ENCODE peak calls at places on chromosomes 12 and 14, in ten cellular contexts. One of them, this sample, is unnamed.

GRCh38 chr14:26984318-26985177 is 386.7 kb upstream of the NOVA1 start:
- DNase-seq in WTC11: peak
- DNase-seq in dorsolateral prefrontal cortex: peak
- DNase-seq in neural crest cell: peak
- DNase-seq in progenitor cell of endocrine pancreas: peak
- DNase-seq in heart left ventricle: peak
- DNase-seq in astrocyte of the spinal cord: peak
- DNase-seq in foreskin fibroblast: peak
- DNase-seq in spleen: no peak
- DNase-seq in endothelial cell: peak
- DNase-seq in this sample: no peak

GRCh38 chr12:21656931-21657335 is 709 bp downstream of the LDHB start:
- DNase-seq in neural crest cell: peak
- DNase-seq in heart left ventricle: peak
- DNase-seq in foreskin fibroblast: peak
- DNase-seq in astrocyte of the spinal cord: peak
- DNase-seq in endothelial cell: peak
- DNase-seq in spleen: peak
- DNase-seq in progenitor cell of endocrine pancreas: no peak
- DNase-seq in dorsolateral prefrontal cortex: no peak
- DNase-seq in WTC11: no peak
- DNase-seq in this sample: no peak

GRCh38 chr14:104882325-104882973 is 17.4 kb downstream of the CEP170B start:
- DNase-seq in heart left ventricle: peak
- DNase-seq in neural crest cell: no peak
- DNase-seq in progenitor cell of endocrine pancreas: no peak
- DNase-seq in endothelial cell: peak
- DNase-seq in spleen: peak
- DNase-seq in dorsolateral prefrontal cortex: no peak
- DNase-seq in astrocyte of the spinal cord: no peak
- DNase-seq in foreskin fibroblast: peak
- DNase-seq in WTC11: peak
- DNase-seq in this sample: peak

GRCh38 chr12:89179983-89180382 is 172.3 kb downstream of the DUSP6 start:
- DNase-seq in neural crest cell: no peak
- DNase-seq in heart left ventricle: peak
- DNase-seq in dorsolateral prefrontal cortex: no peak
- DNase-seq in endothelial cell: no peak
- DNase-seq in foreskin fibroblast: peak
- DNase-seq in astrocyte of the spinal cord: peak
- DNase-seq in WTC11: no peak
- DNase-seq in progenitor cell of endocrine pancreas: no peak
- DNase-seq in spleen: no peak
- DNase-seq in this sample: no peak

GRCh38 chr14:59919582-59920377 is at the start of gene LRRC9:
- DNase-seq in astrocyte of the spinal cord: peak
- DNase-seq in foreskin fibroblast: peak
- DNase-seq in spleen: peak
- DNase-seq in endothelial cell: peak
- DNase-seq in dorsolateral prefrontal cortex: peak
- DNase-seq in neural crest cell: peak
- DNase-seq in WTC11: peak
- DNase-seq in heart left ventricle: peak
- DNase-seq in progenitor cell of endocrine pancreas: peak
- DNase-seq in this sample: peak

GRCh38 chr14:39023939-39024871 is 78.8 kb downstream of the SEC23A start:
- DNase-seq in spleen: no peak
- DNase-seq in WTC11: no peak
- DNase-seq in astrocyte of the spinal cord: no peak
- DNase-seq in endothelial cell: no peak
- DNase-seq in foreskin fibroblast: no peak
- DNase-seq in dorsolateral prefrontal cortex: no peak
- DNase-seq in heart left ventricle: no peak
- DNase-seq in neural crest cell: no peak
- DNase-seq in progenitor cell of endocrine pancreas: no peak
- DNase-seq in this sample: no peak

GRCh38 chr14:46048127-46048526 is 603.5 kb downstream of the RPL10L start:
- DNase-seq in progenitor cell of endocrine pancreas: peak
- DNase-seq in WTC11: peak
- DNase-seq in heart left ventricle: no peak
- DNase-seq in astrocyte of the spinal cord: peak
- DNase-seq in dorsolateral prefrontal cortex: no peak
- DNase-seq in foreskin fibroblast: peak
- DNase-seq in spleen: no peak
- DNase-seq in endothelial cell: peak
- DNase-seq in neural crest cell: peak
- DNase-seq in this sample: no peak

GRCh38 chr14:92945959-92946846 is 23.3 kb downstream of the CHGA start:
- DNase-seq in spleen: peak
- DNase-seq in heart left ventricle: peak
- DNase-seq in neural crest cell: no peak
- DNase-seq in dorsolateral prefrontal cortex: no peak
- DNase-seq in endothelial cell: no peak
- DNase-seq in foreskin fibroblast: peak
- DNase-seq in progenitor cell of endocrine pancreas: no peak
- DNase-seq in WTC11: no peak
- DNase-seq in astrocyte of the spinal cord: peak
- DNase-seq in this sample: peak

DNA sequence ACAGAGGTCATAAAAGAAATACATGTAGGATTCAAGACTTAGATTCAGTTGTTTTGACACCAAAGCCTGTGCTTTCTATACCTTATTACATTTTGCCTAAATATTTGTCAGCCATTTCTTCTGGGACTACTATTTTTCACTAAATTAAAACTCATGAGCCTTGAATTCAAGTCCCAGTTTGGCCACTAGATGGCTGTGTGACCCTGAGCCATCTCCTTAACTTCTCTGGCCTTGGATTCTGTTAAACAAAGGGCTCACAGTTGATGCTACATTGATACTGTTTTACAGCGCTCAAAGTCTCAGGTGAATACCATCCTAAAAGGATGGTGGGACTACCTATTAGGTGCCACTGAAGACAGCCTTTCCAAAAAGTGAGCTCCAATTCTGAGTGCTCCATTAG is 39.6 kb upstream of the CCDC198 start:
- DNase-seq in progenitor cell of endocrine pancreas: no peak
- DNase-seq in spleen: no peak
- DNase-seq in heart left ventricle: no peak
- DNase-seq in foreskin fibroblast: peak
- DNase-seq in astrocyte of the spinal cord: peak
- DNase-seq in endothelial cell: peak
- DNase-seq in dorsolateral prefrontal cortex: no peak
- DNase-seq in WTC11: peak
- DNase-seq in neural crest cell: no peak
- DNase-seq in this sample: no peak
- TF ChIP-seq CTCF in progenitor cell of endocrine pancreas: peak
- TF ChIP-seq CTCF in spleen: no peak
- TF ChIP-seq CTCF in heart left ventricle: peak
- TF ChIP-seq CTCF in foreskin fibroblast: peak
- TF ChIP-seq CTCF in astrocyte of the spinal cord: peak
- TF ChIP-seq CTCF in endothelial cell: peak
- TF ChIP-seq CTCF in dorsolateral prefrontal cortex: no peak
- TF ChIP-seq CTCF in WTC11: peak
- TF ChIP-seq CTCF in neural crest cell: peak
- TF ChIP-seq CTCF in this sample: peak

DNA sequence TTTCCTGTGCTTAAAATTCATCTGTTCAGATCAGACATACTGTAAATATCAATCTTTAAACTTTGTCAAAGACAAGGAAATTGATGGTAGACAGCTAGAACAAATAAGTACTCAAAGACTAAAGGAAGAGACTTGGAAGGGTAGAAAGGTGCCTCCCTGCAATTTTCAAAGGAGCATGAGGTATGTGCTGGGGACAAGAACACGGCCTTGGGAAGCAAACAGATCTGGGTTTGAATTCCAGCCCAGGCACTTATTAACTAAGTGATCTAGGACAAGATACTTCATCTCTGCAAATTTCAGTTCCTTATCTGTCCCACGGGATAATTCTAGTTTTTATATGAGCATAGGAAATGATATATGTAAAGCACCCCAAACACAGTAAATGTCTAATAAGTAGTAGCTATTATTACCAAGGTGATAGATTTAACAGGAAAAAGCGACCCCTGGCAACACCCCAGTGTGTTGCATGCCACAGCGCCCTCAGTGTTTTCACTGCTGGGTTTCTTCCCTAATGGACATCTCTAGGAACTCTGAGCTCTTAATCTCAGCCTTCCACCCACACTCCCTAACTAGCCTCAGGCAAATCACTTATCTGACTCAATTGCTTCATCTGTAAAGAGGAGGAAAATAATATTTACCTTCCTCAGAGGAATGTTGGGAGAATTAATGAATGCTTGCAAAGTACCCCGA is 44.7 kb upstream of the BMP4 start:
- DNase-seq in progenitor cell of endocrine pancreas: no peak
- DNase-seq in endothelial cell: no peak
- DNase-seq in astrocyte of the spinal cord: no peak
- DNase-seq in neural crest cell: no peak
- DNase-seq in heart left ventricle: no peak
- DNase-seq in foreskin fibroblast: peak
- DNase-seq in dorsolateral prefrontal cortex: no peak
- DNase-seq in spleen: no peak
- DNase-seq in WTC11: peak
- DNase-seq in this sample: no peak
- TF ChIP-seq CTCF in progenitor cell of endocrine pancreas: peak
- TF ChIP-seq CTCF in endothelial cell: no peak
- TF ChIP-seq CTCF in astrocyte of the spinal cord: peak
- TF ChIP-seq CTCF in neural crest cell: peak
- TF ChIP-seq CTCF in heart left ventricle: no peak
- TF ChIP-seq CTCF in foreskin fibroblast: no peak
- TF ChIP-seq CTCF in dorsolateral prefrontal cortex: no peak
- TF ChIP-seq CTCF in spleen: no peak
- TF ChIP-seq CTCF in WTC11: no peak
- TF ChIP-seq CTCF in this sample: no peak

DNA sequence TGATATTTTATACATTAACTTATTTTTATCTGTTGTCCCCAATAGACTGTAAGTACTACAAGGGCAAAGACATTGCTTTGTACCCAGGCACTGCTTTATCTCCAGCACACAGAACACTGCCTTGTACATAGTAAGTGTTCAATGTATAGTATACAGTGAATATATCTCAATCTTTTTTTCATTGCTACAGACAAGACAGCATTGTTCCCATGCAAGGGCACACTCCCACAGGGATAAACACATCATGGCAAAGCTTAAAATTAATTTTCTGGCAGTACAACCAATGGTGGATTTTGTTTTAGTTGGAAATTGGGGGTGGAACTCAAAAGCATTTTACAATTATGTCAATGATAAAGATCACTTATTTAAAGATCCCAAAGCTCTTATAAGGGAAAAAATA is 112.3 kb upstream of the EEA1 start:
- DNase-seq in foreskin fibroblast: no peak
- DNase-seq in WTC11: no peak
- DNase-seq in astrocyte of the spinal cord: no peak
- DNase-seq in dorsolateral prefrontal cortex: no peak
- DNase-seq in endothelial cell: no peak
- DNase-seq in spleen: no peak
- DNase-seq in neural crest cell: no peak
- DNase-seq in heart left ventricle: no peak
- DNase-seq in progenitor cell of endocrine pancreas: no peak
- DNase-seq in this sample: no peak
- TF ChIP-seq CTCF in foreskin fibroblast: no peak
- TF ChIP-seq CTCF in WTC11: no peak
- TF ChIP-seq CTCF in astrocyte of the spinal cord: no peak
- TF ChIP-seq CTCF in dorsolateral prefrontal cortex: no peak
- TF ChIP-seq CTCF in endothelial cell: no peak
- TF ChIP-seq CTCF in spleen: no peak
- TF ChIP-seq CTCF in neural crest cell: no peak
- TF ChIP-seq CTCF in heart left ventricle: no peak
- TF ChIP-seq CTCF in progenitor cell of endocrine pancreas: no peak
- TF ChIP-seq CTCF in this sample: no peak

GRCh38 chr14:103135333-103136075 is 12.2 kb downstream of the TNFAIP2 start:
- DNase-seq in dorsolateral prefrontal cortex: no peak
- DNase-seq in endothelial cell: no peak
- DNase-seq in neural crest cell: no peak
- DNase-seq in heart left ventricle: no peak
- DNase-seq in progenitor cell of endocrine pancreas: no peak
- DNase-seq in WTC11: no peak
- DNase-seq in astrocyte of the spinal cord: no peak
- DNase-seq in spleen: no peak
- DNase-seq in foreskin fibroblast: no peak
- DNase-seq in this sample: no peak

GRCh38 chr14:103137721-103138482 is 14.6 kb downstream of the TNFAIP2 start:
- DNase-seq in progenitor cell of endocrine pancreas: no peak
- DNase-seq in spleen: no peak
- DNase-seq in dorsolateral prefrontal cortex: no peak
- DNase-seq in astrocyte of the spinal cord: no peak
- DNase-seq in WTC11: no peak
- DNase-seq in neural crest cell: no peak
- DNase-seq in foreskin fibroblast: no peak
- DNase-seq in endothelial cell: no peak
- DNase-seq in heart left ventricle: no peak
- DNase-seq in this sample: peak

GRCh38 chr14:103134919-103135318 is 11.7 kb downstream of the TNFAIP2 start:
- DNase-seq in WTC11: no peak
- DNase-seq in neural crest cell: no peak
- DNase-seq in astrocyte of the spinal cord: no peak
- DNase-seq in spleen: no peak
- DNase-seq in foreskin fibroblast: no peak
- DNase-seq in progenitor cell of endocrine pancreas: no peak
- DNase-seq in endothelial cell: no peak
- DNase-seq in dorsolateral prefrontal cortex: no peak
- DNase-seq in heart left ventricle: no peak
- DNase-seq in this sample: no peak

GRCh38 chr14:103136076-103136340 is 12.7 kb downstream of the TNFAIP2 start:
- DNase-seq in astrocyte of the spinal cord: no peak
- DNase-seq in WTC11: no peak
- DNase-seq in dorsolateral prefrontal cortex: no peak
- DNase-seq in progenitor cell of endocrine pancreas: no peak
- DNase-seq in endothelial cell: no peak
- DNase-seq in spleen: no peak
- DNase-seq in foreskin fibroblast: no peak
- DNase-seq in heart left ventricle: no peak
- DNase-seq in neural crest cell: no peak
- DNase-seq in this sample: no peak

DNA sequence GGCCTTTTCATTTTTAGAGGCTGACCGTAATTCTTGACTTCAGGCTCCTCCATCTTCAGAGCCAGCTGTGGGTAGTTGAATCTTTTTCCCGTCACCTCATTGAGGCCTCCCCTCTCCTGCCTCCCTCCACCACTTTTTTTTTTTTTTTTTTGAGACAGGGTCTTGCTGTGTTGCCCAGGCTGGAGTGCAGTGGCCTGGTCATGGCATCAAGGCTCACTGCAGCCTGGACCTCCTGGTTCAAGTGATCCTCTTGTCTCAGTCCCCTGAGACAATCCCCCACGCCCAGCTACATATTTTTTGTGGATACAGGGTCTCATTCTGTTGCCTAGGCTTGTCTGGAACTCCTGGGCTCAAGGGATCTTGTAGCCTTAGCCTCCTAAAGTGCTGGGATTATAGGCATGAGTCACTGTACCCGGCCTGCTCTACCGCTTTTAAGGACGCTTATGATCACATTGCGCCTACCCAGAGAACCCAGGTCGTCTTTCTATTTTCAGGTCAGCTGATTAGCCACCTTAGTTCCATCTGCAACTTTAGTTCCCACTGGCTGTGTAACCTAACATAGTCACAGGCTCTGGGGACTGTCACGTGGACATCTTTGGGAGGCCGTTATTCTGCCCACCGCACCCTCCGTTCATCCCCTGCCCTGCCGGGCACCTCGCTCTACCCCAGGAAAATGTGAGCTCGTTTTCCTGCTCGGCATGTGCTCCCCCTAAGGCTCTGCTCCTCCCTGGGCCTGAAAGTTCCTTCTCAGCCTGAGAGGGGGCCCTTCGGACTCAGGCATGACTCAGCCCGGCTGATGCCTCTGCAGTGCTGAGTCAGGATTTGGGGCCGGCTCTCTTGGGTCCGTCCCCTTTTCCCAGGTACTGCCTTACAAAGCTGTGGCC is 13.4 kb downstream of the TNFAIP2 start:
- DNase-seq in WTC11: peak
- DNase-seq in astrocyte of the spinal cord: peak
- DNase-seq in progenitor cell of endocrine pancreas: no peak
- DNase-seq in spleen: no peak
- DNase-seq in neural crest cell: no peak
- DNase-seq in endothelial cell: no peak
- DNase-seq in heart left ventricle: no peak
- DNase-seq in dorsolateral prefrontal cortex: no peak
- DNase-seq in foreskin fibroblast: peak
- DNase-seq in this sample: peak
- TF ChIP-seq CTCF in WTC11: no peak
- TF ChIP-seq CTCF in astrocyte of the spinal cord: peak
- TF ChIP-seq CTCF in progenitor cell of endocrine pancreas: no peak
- TF ChIP-seq CTCF in spleen: no peak
- TF ChIP-seq CTCF in neural crest cell: no peak
- TF ChIP-seq CTCF in endothelial cell: no peak
- TF ChIP-seq CTCF in heart left ventricle: no peak
- TF ChIP-seq CTCF in dorsolateral prefrontal cortex: no peak
- TF ChIP-seq CTCF in foreskin fibroblast: no peak
- TF ChIP-seq CTCF in this sample: no peak